ENCODE peak calls at places on chromosomes 16 and 17, in eight cellular contexts. One of them, this sample, is unnamed.

GRCh38 chr17:42720996-42721583 is 23.8 kb downstream of the EZH1 start:
- DNase-seq in sigmoid colon: no peak
- DNase-seq in esophagus squamous epithelium: no peak
- DNase-seq in ovary: no peak
- DNase-seq in aorta: no peak
- DNase-seq in uterus: no peak
- DNase-seq in effector memory CD4-positive, alpha-beta T cell: no peak
- DNase-seq in body of pancreas: peak
- DNase-seq in this sample: no peak

GRCh38 chr17:76567634-76568432 is 17.8 kb downstream of the ST6GALNAC2 start:
- DNase-seq in sigmoid colon: no peak
- DNase-seq in esophagus squamous epithelium: no peak
- DNase-seq in ovary: no peak
- DNase-seq in aorta: no peak
- DNase-seq in uterus: no peak
- DNase-seq in effector memory CD4-positive, alpha-beta T cell: no peak
- DNase-seq in body of pancreas: no peak
- DNase-seq in this sample: no peak

GRCh38 chr17:28956112-28956511 is 4.8 kb upstream of the PHF12 start:
- DNase-seq in sigmoid colon: peak
- DNase-seq in esophagus squamous epithelium: no peak
- DNase-seq in ovary: no peak
- DNase-seq in aorta: no peak
- DNase-seq in uterus: no peak
- DNase-seq in effector memory CD4-positive, alpha-beta T cell: no peak
- DNase-seq in body of pancreas: no peak
- DNase-seq in this sample: no peak

GRCh38 chr17:81731271-81731670 is 19.2 kb downstream of the SLC25A10 start:
- DNase-seq in sigmoid colon: no peak
- DNase-seq in esophagus squamous epithelium: no peak
- DNase-seq in ovary: no peak
- DNase-seq in aorta: no peak
- DNase-seq in uterus: no peak
- DNase-seq in effector memory CD4-positive, alpha-beta T cell: no peak
- DNase-seq in body of pancreas: no peak
- DNase-seq in this sample: no peak

GRCh38 chr17:69269174-69269998 is 40.8 kb upstream of the ABCA10 start:
- DNase-seq in sigmoid colon: no peak
- DNase-seq in esophagus squamous epithelium: no peak
- DNase-seq in ovary: no peak
- DNase-seq in aorta: no peak
- DNase-seq in uterus: no peak
- DNase-seq in effector memory CD4-positive, alpha-beta T cell: no peak
- DNase-seq in body of pancreas: no peak
- DNase-seq in this sample: no peak

GRCh38 chr17:4898351-4898750 is 985 bp upstream of the C17orf107 start:
- DNase-seq in sigmoid colon: no peak
- DNase-seq in esophagus squamous epithelium: no peak
- DNase-seq in ovary: no peak
- DNase-seq in aorta: no peak
- DNase-seq in uterus: no peak
- DNase-seq in effector memory CD4-positive, alpha-beta T cell: no peak
- DNase-seq in body of pancreas: peak
- DNase-seq in this sample: no peak

GRCh38 chr16:84782841-84783240 is 36.9 kb upstream of the CRISPLD2 start:
- DNase-seq in sigmoid colon: no peak
- DNase-seq in esophagus squamous epithelium: no peak
- DNase-seq in ovary: no peak
- DNase-seq in aorta: no peak
- DNase-seq in uterus: no peak
- DNase-seq in effector memory CD4-positive, alpha-beta T cell: no peak
- DNase-seq in body of pancreas: no peak
- DNase-seq in this sample: no peak

GRCh38 chr16:81996664-81997529 is 14.4 kb downstream of the SDR42E1 start:
- DNase-seq in sigmoid colon: no peak
- DNase-seq in esophagus squamous epithelium: no peak
- DNase-seq in ovary: no peak
- DNase-seq in aorta: no peak
- DNase-seq in uterus: peak
- DNase-seq in effector memory CD4-positive, alpha-beta T cell: no peak
- DNase-seq in body of pancreas: no peak
- DNase-seq in this sample: no peak

GRCh38 chr16:52383640-52384292 is 163.2 kb downstream of the TOX3 start:
- DNase-seq in sigmoid colon: no peak
- DNase-seq in esophagus squamous epithelium: no peak
- DNase-seq in ovary: no peak
- DNase-seq in aorta: no peak
- DNase-seq in uterus: no peak
- DNase-seq in effector memory CD4-positive, alpha-beta T cell: no peak
- DNase-seq in body of pancreas: no peak
- DNase-seq in this sample: no peak

GRCh38 chr17:49223517-49224197 is 6.9 kb downstream of the PHOSPHO1 start:
- DNase-seq in sigmoid colon: no peak
- DNase-seq in esophagus squamous epithelium: no peak
- DNase-seq in ovary: peak
- DNase-seq in aorta: peak
- DNase-seq in uterus: peak
- DNase-seq in effector memory CD4-positive, alpha-beta T cell: peak
- DNase-seq in body of pancreas: peak
- DNase-seq in this sample: no peak

GRCh38 chr17:82848022-82848592 is 8.3 kb upstream of the ZNF750 start:
- DNase-seq in sigmoid colon: peak
- DNase-seq in esophagus squamous epithelium: no peak
- DNase-seq in ovary: peak
- DNase-seq in aorta: no peak
- DNase-seq in uterus: peak
- DNase-seq in effector memory CD4-positive, alpha-beta T cell: peak
- DNase-seq in body of pancreas: no peak
- DNase-seq in this sample: no peak

GRCh38 chr17:28741358-28742349 is 2.2 kb upstream of the TRAF4 start:
- DNase-seq in sigmoid colon: no peak
- DNase-seq in esophagus squamous epithelium: no peak
- DNase-seq in ovary: no peak
- DNase-seq in aorta: no peak
- DNase-seq in uterus: no peak
- DNase-seq in effector memory CD4-positive, alpha-beta T cell: no peak
- DNase-seq in body of pancreas: no peak
- DNase-seq in this sample: no peak

GRCh38 chr16:89574681-89575246 is 794 bp upstream of the CPNE7 start:
- DNase-seq in sigmoid colon: no peak
- DNase-seq in esophagus squamous epithelium: no peak
- DNase-seq in ovary: no peak
- DNase-seq in aorta: peak
- DNase-seq in uterus: no peak
- DNase-seq in effector memory CD4-positive, alpha-beta T cell: peak
- DNase-seq in body of pancreas: peak
- DNase-seq in this sample: no peak

GRCh38 chr16:23081675-23082119 is 67.6 kb downstream of the USP31 start:
- DNase-seq in sigmoid colon: no peak
- DNase-seq in esophagus squamous epithelium: no peak
- DNase-seq in ovary: no peak
- DNase-seq in aorta: no peak
- DNase-seq in uterus: no peak
- DNase-seq in effector memory CD4-positive, alpha-beta T cell: no peak
- DNase-seq in body of pancreas: no peak
- DNase-seq in this sample: no peak

GRCh38 chr16:66293207-66293735 is 73.2 kb upstream of the CDH5 start:
- DNase-seq in sigmoid colon: peak
- DNase-seq in esophagus squamous epithelium: no peak
- DNase-seq in ovary: no peak
- DNase-seq in aorta: no peak
- DNase-seq in uterus: no peak
- DNase-seq in effector memory CD4-positive, alpha-beta T cell: no peak
- DNase-seq in body of pancreas: no peak
- DNase-seq in this sample: no peak

GRCh38 chr17:30520436-30520835 is 43.2 kb downstream of the GOSR1 start:
- DNase-seq in sigmoid colon: no peak
- DNase-seq in esophagus squamous epithelium: no peak
- DNase-seq in ovary: no peak
- DNase-seq in aorta: no peak
- DNase-seq in uterus: no peak
- DNase-seq in effector memory CD4-positive, alpha-beta T cell: no peak
- DNase-seq in body of pancreas: no peak
- DNase-seq in this sample: no peak

GRCh38 chr17:81641825-81642489 is 5.0 kb downstream of the TSPAN10 start:
- DNase-seq in sigmoid colon: no peak
- DNase-seq in esophagus squamous epithelium: no peak
- DNase-seq in ovary: no peak
- DNase-seq in aorta: no peak
- DNase-seq in uterus: no peak
- DNase-seq in effector memory CD4-positive, alpha-beta T cell: no peak
- DNase-seq in body of pancreas: no peak
- DNase-seq in this sample: no peak

GRCh38 chr16:21167360-21167759 is 8.9 kb downstream of the LDAF1 start:
- DNase-seq in sigmoid colon: no peak
- DNase-seq in esophagus squamous epithelium: no peak
- DNase-seq in ovary: no peak
- DNase-seq in aorta: no peak
- DNase-seq in uterus: no peak
- DNase-seq in effector memory CD4-positive, alpha-beta T cell: no peak
- DNase-seq in body of pancreas: no peak
- DNase-seq in this sample: no peak

DNA sequence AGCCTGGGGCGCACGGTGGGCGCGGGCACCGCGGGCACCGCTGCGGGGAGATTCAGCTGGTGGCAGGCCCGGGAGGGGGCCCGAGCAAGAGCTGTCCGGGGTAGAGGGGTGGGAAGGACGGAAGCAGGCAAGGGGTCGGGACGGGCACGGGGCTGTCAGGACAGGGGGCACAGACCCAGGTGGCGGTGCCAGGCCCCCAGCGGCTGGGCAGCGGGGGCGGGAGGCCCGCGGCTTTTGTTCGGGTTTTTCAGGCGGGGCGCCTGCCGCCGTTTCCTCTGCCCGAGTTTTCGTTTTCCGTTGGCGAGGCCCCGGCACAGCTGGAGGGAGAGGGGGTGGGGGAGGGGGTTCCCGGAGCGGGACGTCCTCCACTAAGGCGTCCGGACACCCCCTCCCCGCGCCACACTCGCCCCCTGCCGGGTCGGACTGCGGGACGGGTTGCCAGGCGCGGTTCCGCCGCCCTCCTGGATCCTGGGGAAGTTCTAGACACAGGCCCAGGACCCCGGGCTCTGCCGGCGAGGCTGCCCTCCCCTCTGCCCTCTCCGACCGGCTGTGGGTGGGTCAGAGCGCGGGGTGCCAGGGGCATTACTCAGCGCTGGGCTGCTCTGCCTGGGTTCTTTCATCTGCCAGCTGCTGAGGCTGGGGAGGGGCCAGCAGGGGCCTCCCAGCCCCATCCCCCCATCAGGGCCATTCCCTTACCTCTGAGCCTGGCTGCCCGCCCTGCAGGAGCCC is 543 bp downstream of the ARHGAP23 start:
- DNase-seq in sigmoid colon: peak
- DNase-seq in esophagus squamous epithelium: no peak
- DNase-seq in ovary: peak
- DNase-seq in aorta: peak
- DNase-seq in uterus: peak
- DNase-seq in effector memory CD4-positive, alpha-beta T cell: no peak
- DNase-seq in body of pancreas: peak
- DNase-seq in this sample: no peak
- H3K27ac ChIP-seq in sigmoid colon: peak
- H3K27ac ChIP-seq in esophagus squamous epithelium: peak
- H3K27ac ChIP-seq in ovary: peak
- H3K27ac ChIP-seq in aorta: peak
- H3K27ac ChIP-seq in uterus: peak
- H3K27ac ChIP-seq in effector memory CD4-positive, alpha-beta T cell: no peak
- H3K27ac ChIP-seq in body of pancreas: peak
- H3K27ac ChIP-seq in this sample: no peak

DNA sequence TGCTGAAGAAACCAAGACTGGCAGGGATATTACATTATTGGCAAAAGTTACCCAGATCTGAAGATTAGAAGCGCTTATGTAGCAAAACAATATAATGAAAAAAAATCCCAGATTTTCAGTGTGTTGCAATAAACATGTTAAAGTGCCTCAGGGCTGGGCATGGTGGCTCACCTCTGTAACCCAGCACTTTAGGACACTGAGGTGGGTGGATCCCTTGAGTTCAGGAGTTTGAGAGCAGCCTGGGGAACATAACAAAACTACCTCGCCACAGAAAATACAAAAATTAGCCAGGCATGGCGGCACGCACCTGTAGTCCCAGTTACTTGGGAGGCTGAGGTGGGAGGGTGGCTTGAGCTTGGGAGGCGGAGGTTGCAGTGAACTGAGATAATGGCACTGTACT is 6.8 kb downstream of the ZNF207 start:
- DNase-seq in sigmoid colon: no peak
- DNase-seq in esophagus squamous epithelium: no peak
- DNase-seq in ovary: no peak
- DNase-seq in aorta: no peak
- DNase-seq in uterus: no peak
- DNase-seq in effector memory CD4-positive, alpha-beta T cell: no peak
- DNase-seq in body of pancreas: no peak
- DNase-seq in this sample: no peak
- H3K4me3 ChIP-seq in sigmoid colon: no peak
- H3K4me3 ChIP-seq in esophagus squamous epithelium: no peak
- H3K4me3 ChIP-seq in ovary: no peak
- H3K4me3 ChIP-seq in aorta: no peak
- H3K4me3 ChIP-seq in uterus: no peak
- H3K4me3 ChIP-seq in effector memory CD4-positive, alpha-beta T cell: no peak
- H3K4me3 ChIP-seq in body of pancreas: no peak
- H3K4me3 ChIP-seq in this sample: no peak

GRCh38 chr17:60680754-60681153 is 3.1 kb downstream of the BCAS3 start:
- DNase-seq in sigmoid colon: no peak
- DNase-seq in esophagus squamous epithelium: no peak
- DNase-seq in ovary: no peak
- DNase-seq in aorta: no peak
- DNase-seq in uterus: no peak
- DNase-seq in effector memory CD4-positive, alpha-beta T cell: no peak
- DNase-seq in body of pancreas: no peak
- DNase-seq in this sample: no peak
- H3K27ac ChIP-seq in sigmoid colon: no peak
- H3K27ac ChIP-seq in esophagus squamous epithelium: no peak
- H3K27ac ChIP-seq in ovary: no peak
- H3K27ac ChIP-seq in aorta: no peak
- H3K27ac ChIP-seq in uterus: no peak
- H3K27ac ChIP-seq in effector memory CD4-positive, alpha-beta T cell: no peak
- H3K27ac ChIP-seq in body of pancreas: no peak
- H3K27ac ChIP-seq in this sample: no peak

GRCh38 chr17:61325382-61326073 is 74.1 kb upstream of the TBX2 start:
- DNase-seq in sigmoid colon: no peak
- DNase-seq in esophagus squamous epithelium: no peak
- DNase-seq in ovary: no peak
- DNase-seq in aorta: no peak
- DNase-seq in uterus: no peak
- DNase-seq in effector memory CD4-positive, alpha-beta T cell: no peak
- DNase-seq in body of pancreas: no peak
- DNase-seq in this sample: no peak
- H3K4me3 ChIP-seq in sigmoid colon: no peak
- H3K4me3 ChIP-seq in esophagus squamous epithelium: no peak
- H3K4me3 ChIP-seq in ovary: no peak
- H3K4me3 ChIP-seq in aorta: no peak
- H3K4me3 ChIP-seq in uterus: no peak
- H3K4me3 ChIP-seq in effector memory CD4-positive, alpha-beta T cell: no peak
- H3K4me3 ChIP-seq in body of pancreas: no peak
- H3K4me3 ChIP-seq in this sample: no peak

GRCh38 chr17:67980456-67980855 is 15.8 kb downstream of the C17orf58 start:
- DNase-seq in sigmoid colon: no peak
- DNase-seq in esophagus squamous epithelium: no peak
- DNase-seq in ovary: no peak
- DNase-seq in aorta: no peak
- DNase-seq in uterus: no peak
- DNase-seq in effector memory CD4-positive, alpha-beta T cell: no peak
- DNase-seq in body of pancreas: no peak
- DNase-seq in this sample: no peak
- H3K27ac ChIP-seq in sigmoid colon: no peak
- H3K27ac ChIP-seq in esophagus squamous epithelium: no peak
- H3K27ac ChIP-seq in ovary: no peak
- H3K27ac ChIP-seq in aorta: no peak
- H3K27ac ChIP-seq in uterus: peak
- H3K27ac ChIP-seq in effector memory CD4-positive, alpha-beta T cell: no peak
- H3K27ac ChIP-seq in body of pancreas: no peak
- H3K27ac ChIP-seq in this sample: no peak

GRCh38 chr17:40311575-40311974 is 2.6 kb downstream of the RARA start:
- DNase-seq in sigmoid colon: peak
- DNase-seq in esophagus squamous epithelium: no peak
- DNase-seq in ovary: peak
- DNase-seq in aorta: peak
- DNase-seq in uterus: peak
- DNase-seq in effector memory CD4-positive, alpha-beta T cell: no peak
- DNase-seq in body of pancreas: no peak
- DNase-seq in this sample: no peak
- H3K4me3 ChIP-seq in sigmoid colon: no peak
- H3K4me3 ChIP-seq in esophagus squamous epithelium: no peak
- H3K4me3 ChIP-seq in ovary: no peak
- H3K4me3 ChIP-seq in aorta: no peak
- H3K4me3 ChIP-seq in uterus: no peak
- H3K4me3 ChIP-seq in effector memory CD4-positive, alpha-beta T cell: no peak
- H3K4me3 ChIP-seq in body of pancreas: no peak
- H3K4me3 ChIP-seq in this sample: no peak